ENCODE peak calls at places on chromosomes 1 and 21, in five cellular contexts. T, J, L, X and Y are unnamed samples.

GRCh38 chr1:44531785-44532566 is 126.9 kb downstream of the RNF220 start:
- DNase-seq in T (peak; percentile 61), J (no peak), L (peak; percentile 54), X (no peak), Y (peak; percentile 38)

GRCh38 chr1:168032048-168032447 is 95.2 kb upstream of the MPC2 start:
- DNase-seq in T (no peak), J (no peak), L (no peak), X (no peak), Y (no peak)

GRCh38 chr1:63804829-63805484 is 31.1 kb downstream of the ROR1 start:
- DNase-seq in T (no peak), J (no peak), L (no peak), X (no peak), Y (no peak)

GRCh38 chr1:110113551-110113950 is 1.3 kb downstream of the UBL4B start:
- DNase-seq in T (no peak), J (no peak), L (no peak), X (no peak), Y (no peak)

GRCh38 chr1:37932759-37933158 is 14.1 kb downstream of the INPP5B start:
- DNase-seq in T (peak; percentile 87), J (no peak), L (peak; percentile 89), X (no peak), Y (peak; percentile 43)

GRCh38 chr21:31634993-31635392 is 24.5 kb upstream of the SOD1 start:
- DNase-seq in T (no peak), J (no peak), L (no peak), X (no peak), Y (no peak)

GRCh38 chr1:87240661-87241285 is 87.9 kb upstream of the LMO4 start:
- DNase-seq in T (no peak), J (no peak), L (no peak), X (no peak), Y (no peak)

GRCh38 chr1:94709891-94710581 is 110.1 kb upstream of the SLC44A3 start:
- DNase-seq in T (peak; percentile 60), J (no peak), L (peak; percentile 43), X (no peak), Y (no peak)

GRCh38 chr1:172637522-172637921 is 21.4 kb upstream of the FASLG start:
- DNase-seq in T (peak; percentile 95), J (no peak), L (peak; percentile 94), X (no peak), Y (peak; percentile 95)

GRCh38 chr1:66231162-66232077 is 302.5 kb upstream of the SGIP1 start:
- DNase-seq in T (peak; percentile 82), J (no peak), L (peak; percentile 52), X (no peak), Y (peak; percentile 42)

GRCh38 chr1:39573097-39573465 is 3.5 kb downstream of the PABPC4 start:
- DNase-seq in T (no peak), J (no peak), L (no peak), X (no peak), Y (no peak)
- H3K4me3 ChIP-seq in T (peak overlapping the region; percentile 89), J (no peak overlapping the region), L (no peak overlapping the region), X (no peak overlapping the region), Y (peak overlapping the region; percentile 85)

GRCh38 chr1:243842978-243843490 is 7.0 kb downstream of the AKT3 start:
- DNase-seq in T (peak; percentile 82), J (no peak), L (peak; percentile 89), X (no peak), Y (peak; percentile 87)
- TF ChIP-seq CTCF in T (no peak), J (no peak), L (no peak), X (no peak), Y (no peak)

DNA sequence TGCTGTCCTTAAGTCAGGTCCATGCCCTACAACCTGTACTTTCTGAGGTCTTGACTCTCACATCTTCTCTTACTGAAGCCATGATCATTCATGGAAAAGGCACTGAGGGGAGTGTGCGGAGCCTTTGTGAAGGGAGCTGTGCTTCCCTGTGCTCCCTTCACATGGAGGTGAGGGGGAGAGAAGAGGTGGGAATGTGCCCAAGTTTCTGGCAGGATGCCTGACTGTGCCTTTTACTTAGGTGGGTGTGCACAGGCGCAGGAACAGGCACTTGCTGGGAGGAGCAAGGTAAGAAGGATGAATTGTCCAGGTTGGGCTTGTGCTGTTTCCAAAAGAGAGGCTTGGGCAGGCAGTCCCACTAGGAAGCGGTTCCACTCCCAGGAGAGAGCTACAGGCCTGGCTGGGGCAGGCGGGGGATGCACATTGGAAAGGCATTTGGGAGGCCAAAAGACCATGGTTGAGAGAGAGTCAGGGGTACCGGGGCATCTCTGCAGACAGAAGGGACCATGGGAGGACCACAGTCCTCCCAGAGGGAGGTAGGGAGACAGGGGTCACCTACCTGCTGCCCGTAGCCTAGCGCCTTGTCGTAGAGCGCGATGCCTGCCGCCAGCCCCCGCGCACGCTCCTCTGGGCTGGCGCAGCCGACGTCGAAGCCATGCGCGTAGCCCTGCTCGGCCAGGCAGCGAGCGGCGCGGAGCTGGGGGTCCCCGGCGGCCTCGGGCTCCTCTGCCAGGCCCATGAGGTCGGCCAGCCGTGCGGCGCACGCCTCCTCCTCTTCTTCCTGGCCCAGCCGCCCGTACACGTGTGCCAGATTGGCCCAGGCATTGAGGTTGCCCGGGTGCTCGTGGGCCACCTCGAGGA is 853 bp downstream of the TTC22 start:
- DNase-seq in T (no peak), J (no peak), L (no peak), X (no peak), Y (no peak)
- H3K4me3 ChIP-seq in T (no peak overlapping the region), J (peak overlapping the region; percentile 56), L (no peak overlapping the region), X (peak overlapping the region; percentile 52), Y (no peak overlapping the region)

DNA sequence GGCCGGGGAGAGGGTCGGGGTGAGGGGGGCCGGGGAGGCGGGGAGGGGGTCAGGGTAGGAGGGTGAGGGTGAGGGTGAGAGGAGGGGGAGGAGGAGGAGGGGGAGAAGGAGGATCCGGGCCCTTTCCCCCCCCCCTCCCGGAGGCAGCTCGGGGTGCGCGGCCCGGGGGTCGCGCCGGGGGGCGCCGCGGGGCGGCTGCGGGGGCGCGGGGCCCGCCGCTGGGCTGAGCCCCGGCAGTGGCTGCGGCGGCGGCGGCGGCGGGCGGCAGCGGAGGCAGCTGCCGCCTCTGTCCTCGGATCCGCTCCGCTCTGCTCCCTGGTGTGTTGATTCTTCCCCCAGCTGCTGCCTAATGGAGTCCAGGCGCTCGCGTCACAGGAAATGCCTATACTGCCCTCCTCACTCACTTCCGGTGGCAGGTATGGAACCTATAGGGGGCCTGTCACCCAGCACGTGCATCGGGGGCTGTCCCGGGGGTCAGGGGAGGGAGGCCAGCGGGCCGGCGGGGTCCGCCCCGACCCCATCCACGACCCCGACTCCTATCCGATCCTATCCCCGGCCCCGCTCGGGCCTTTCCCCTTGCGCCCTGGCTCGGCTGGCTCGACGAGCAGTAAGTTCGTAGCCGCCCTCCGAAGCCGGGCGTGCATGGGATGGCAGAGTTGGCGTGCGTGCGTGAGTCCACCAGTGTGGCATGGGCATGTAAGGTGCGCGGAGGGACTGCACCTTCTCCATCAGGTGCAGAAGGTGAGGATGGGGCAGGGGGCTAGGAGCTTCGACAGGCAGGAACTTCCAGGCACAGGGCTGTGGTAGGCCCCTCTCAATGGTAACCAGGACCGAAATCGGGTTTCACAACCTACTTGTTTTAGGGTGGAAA is at the start of gene WDR26:
- DNase-seq in T (peak; percentile 71), J (peak; percentile 94), L (peak; percentile 80), X (peak; percentile 89), Y (peak; percentile 80)
- TF ChIP-seq CTCF in T (no peak), J (no peak), L (peak; percentile 8), X (no peak), Y (no peak)

DNA sequence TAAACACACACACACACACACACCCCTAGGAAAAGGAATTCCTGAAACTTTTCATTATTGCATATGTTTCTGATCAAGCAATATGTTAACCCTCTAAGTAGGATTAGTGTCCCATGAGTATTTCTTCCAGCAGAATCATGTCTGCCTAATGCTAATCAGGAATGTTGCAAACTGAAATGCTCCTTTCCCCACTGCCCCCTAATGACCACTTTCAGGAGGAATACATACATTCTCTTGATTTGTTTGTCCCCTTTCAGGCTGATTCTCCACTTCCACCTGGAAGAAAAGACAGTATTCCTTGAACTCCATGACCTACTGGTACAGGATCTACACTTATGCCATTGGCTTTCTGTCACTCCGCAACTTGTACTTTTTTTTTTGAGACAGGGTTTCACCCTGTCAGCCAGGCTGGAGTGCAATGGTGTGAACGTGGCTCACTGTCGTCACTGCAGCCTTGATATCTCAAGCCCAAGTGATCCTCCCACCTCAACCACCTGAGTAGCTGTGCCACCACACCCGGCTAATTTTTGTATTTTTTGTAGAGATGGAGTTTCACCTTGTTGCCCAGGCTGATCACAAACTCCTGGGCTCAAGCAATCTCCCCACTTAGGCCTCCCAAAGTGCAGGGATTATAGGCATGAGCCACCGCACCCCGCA is 56.7 kb downstream of the LRIG2 start:
- DNase-seq in T (no peak), J (no peak), L (no peak), X (no peak), Y (no peak)
- H3K4me3 ChIP-seq in T (no peak overlapping the region), J (no peak overlapping the region), L (no peak overlapping the region), X (no peak overlapping the region), Y (no peak overlapping the region)

GRCh38 chr1:219067350-219067712 is 106.3 kb upstream of the LYPLAL1 start:
- DNase-seq in T (no peak), J (no peak), L (no peak), X (no peak), Y (no peak)
- TF ChIP-seq CTCF in T (no peak), J (no peak), L (no peak), X (no peak), Y (no peak)

GRCh38 chr1:82395450-82395849 is 594.7 kb downstream of the ADGRL2 start:
- DNase-seq in T (no peak), J (no peak), L (no peak), X (no peak), Y (no peak)
- H3K4me3 ChIP-seq in T (no peak overlapping the region), J (no peak overlapping the region), L (no peak overlapping the region), X (no peak overlapping the region), Y (no peak overlapping the region)